ENCODE peak calls at places on chromosomes 7 and 10, in six cellular contexts. S, I, H, O, V and M are unnamed samples.

GRCh38 chr7:140534743-140535142 is 55.4 kb upstream of the MKRN1 start:
- DNase-seq in O (no peak), I (no peak), H (no peak), V (no peak), S (no peak), M (peak; percentile 52)

GRCh38 chr7:143321734-143322133 is 5.8 kb downstream of the CLCN1 start:
- DNase-seq in S (no peak), I (no peak), O (no peak), H (no peak), V (no peak), M (no peak)

GRCh38 chr7:28433604-28434254 is 21.4 kb downstream of the CREB5 start:
- DNase-seq in I (no peak), O (no peak), S (peak; percentile 68), H (no peak), V (no peak), M (no peak)

GRCh38 chr7:42758124-42758523 is 153.7 kb downstream of the C7orf25 start:
- DNase-seq in I (no peak), O (no peak), V (no peak), S (no peak), H (no peak), M (no peak)

GRCh38 chr10:132239126-132240031 is 52.6 kb downstream of the DPYSL4 start:
- DNase-seq in H (no peak), V (no peak), S (peak; percentile 58), O (no peak), I (no peak), M (no peak)

GRCh38 chr7:78039791-78040776 is 241.5 kb downstream of the PHTF2 start:
- DNase-seq in I (peak; percentile 58), H (no peak), V (no peak), S (no peak), O (peak; percentile 6), M (no peak)

GRCh38 chr10:3068968-3069737 is 1.8 kb downstream of the PFKP start:
- DNase-seq in O (peak; percentile 53), I (peak; percentile 51), S (peak; percentile 66), V (peak; percentile 58), H (peak; percentile 42), M (peak; percentile 13)

GRCh38 chr10:120738658-120739057 is 112.5 kb upstream of the WDR11 start:
- DNase-seq in S (no peak), V (no peak), I (no peak), O (no peak), H (no peak), M (no peak)

GRCh38 chr7:151550601-151551286 is 31.0 kb upstream of the RHEB start:
- DNase-seq in H (no peak), I (no peak), S (no peak), V (no peak), O (no peak), M (peak; percentile 82)

GRCh38 chr10:69056129-69056528 is 31.8 kb upstream of the SRGN start:
- DNase-seq in H (peak; percentile 18), V (no peak), I (peak; percentile 55), S (no peak), O (no peak), M (peak; percentile 11)

GRCh38 chr7:25786958-25787730 is 364.9 kb upstream of the NFE2L3 start:
- DNase-seq in V (no peak), O (no peak), S (no peak), I (no peak), H (peak; percentile 86), M (peak; percentile 26)

GRCh38 chr7:96202102-96202501 is 119.8 kb downstream of the SLC25A13 start:
- DNase-seq in I (no peak), V (no peak), O (no peak), S (no peak), H (no peak), M (no peak)

GRCh38 chr7:1917221-1918062 is 247.4 kb downstream of the ELFN1 start:
- DNase-seq in S (no peak), H (no peak), V (no peak), O (no peak), I (no peak), M (peak; percentile 70)

GRCh38 chr7:87414400-87415188 is 60.9 kb downstream of the ABCB4 start:
- DNase-seq in S (no peak), O (no peak), H (no peak), I (no peak), V (no peak), M (peak; percentile 73)

GRCh38 chr7:91033574-91033973 is 230.7 kb upstream of the FZD1 start:
- DNase-seq in V (no peak), O (peak; percentile 64), S (no peak), I (no peak), H (no peak), M (no peak)